ENCODE peak calls at places on chromosomes 4 and X, in five cellular contexts. I is adrenal gland, K is breast epithelium, V is HCT116, P is GM12892. G is an unnamed sample.

GRCh38 chr4:48490012-48490679 is at the start of gene ZAR1:
- DNase-seq in I (no peak), K (no peak), V (no peak), P (peak), G (peak)

GRCh38 chrX:97200454-97200853 is 316.7 kb downstream of the RPA4 start:
- DNase-seq in I (no peak), K (no peak), V (no peak), P (no peak), G (peak)

GRCh38 chrX:86946569-86946968 is 571.0 kb upstream of the KLHL4 start:
- DNase-seq in I (no peak), K (no peak), V (no peak), P (no peak), G (peak)

GRCh38 chr4:69951602-69952001 is 13.9 kb downstream of the CSN2 start:
- DNase-seq in I (no peak), K (no peak), V (no peak), P (no peak), G (no peak)

GRCh38 chr4:2298548-2298991 is 36.7 kb upstream of the MXD4 start:
- DNase-seq in I (no peak), K (no peak), V (no peak), P (peak), G (no peak)

GRCh38 chrX:12894074-12894691 is 12.2 kb upstream of the TLR8 start:
- DNase-seq in I (no peak), K (no peak), V (peak), P (no peak), G (peak)

GRCh38 chr4:153159728-153160221 is 44.5 kb upstream of the TRIM2 start:
- DNase-seq in I (no peak), K (no peak), V (no peak), P (no peak), G (no peak)

GRCh38 chrX:5113128-5113527 is 1115.5 kb downstream of the NLGN4X start:
- DNase-seq in I (no peak), K (no peak), V (no peak), P (no peak), G (peak)

GRCh38 chrX:102863735-102864134 is 73.3 kb upstream of the RAB40AL start:
- DNase-seq in I (peak), K (peak), V (peak), P (peak), G (peak)

GRCh38 chrX:110194977-110195376 is 122.9 kb downstream of the AMMECR1 start:
- DNase-seq in I (no peak), K (no peak), V (no peak), P (no peak), G (no peak)

GRCh38 chr4:19993222-19993621 is 258.5 kb upstream of the SLIT2 start:
- DNase-seq in I (no peak), K (no peak), V (no peak), P (no peak), G (no peak)

GRCh38 chr4:112214397-112215264 is 17.0 kb upstream of the AP1AR start:
- DNase-seq in I (no peak), K (no peak), V (peak), P (no peak), G (peak)

GRCh38 chr4:117421706-117422105 is 336.3 kb upstream of the TRAM1L1 start:
- DNase-seq in I (no peak), K (no peak), V (no peak), P (no peak), G (no peak)

GRCh38 chrX:51002160-51002632 is 91.7 kb downstream of the BMP15 start:
- DNase-seq in I (peak), K (no peak), V (no peak), P (no peak), G (no peak)

GRCh38 chr4:10442976-10443375 is 14.2 kb downstream of the ZNF518B start:
- DNase-seq in I (no peak), K (no peak), V (no peak), P (no peak), G (no peak)

GRCh38 chr4:156638925-156639605 is 332.5 kb downstream of the PDGFC start:
- DNase-seq in I (no peak), K (no peak), V (no peak), P (no peak), G (no peak)

GRCh38 chr4:173367946-173368345 is 2.8 kb upstream of the SAP30 start:
- DNase-seq in I (no peak), K (no peak), V (no peak), P (no peak), G (peak)

GRCh38 chr4:173367285-173367684 is 3.5 kb upstream of the SAP30 start:
- DNase-seq in I (no peak), K (no peak), V (no peak), P (no peak), G (no peak)

GRCh38 chr4:173371292-173372192 is 788 bp downstream of the SAP30 start:
- DNase-seq in I (peak), K (peak), V (no peak), P (peak), G (peak)

GRCh38 chr4:173370477-173371291 is at the start of gene SAP30:
- DNase-seq in I (peak), K (peak), V (peak), P (peak), G (peak)

GRCh38 chr4:173370130-173370476 is 651 bp upstream of the SAP30 start:
- DNase-seq in I (peak), K (peak), V (no peak), P (no peak), G (peak)
- TF ChIP-seq POLR2A in I (no peak), K (no peak), V (no peak), P (no peak), G (no peak)

GRCh38 chr4:73998040-73999011 is at the start of gene CXCL5:
- DNase-seq in I (no peak), K (no peak), V (no peak), P (no peak), G (no peak)
- TF ChIP-seq POLR2A in I (no peak), K (no peak), V (no peak), P (no peak), G (no peak)

GRCh38 chrX:129932137-129932791 is 26.3 kb downstream of the UTP14A start:
- DNase-seq in I (peak), K (peak), V (peak), P (peak), G (peak)
- TF ChIP-seq POLR2A in I (no peak), K (no peak), V (no peak), P (no peak), G (no peak)

GRCh38 chrX:153469811-153470410 is 465 bp downstream of the HAUS7 start:
- DNase-seq in I (no peak), K (no peak), V (no peak), P (no peak), G (peak)

GRCh38 chrX:153473126-153473525 is 2.8 kb upstream of the HAUS7 start:
- DNase-seq in I (no peak), K (no peak), V (no peak), P (no peak), G (no peak)

GRCh38 chrX:153468008-153468580 is 2.3 kb downstream of the HAUS7 start:
- DNase-seq in I (no peak), K (no peak), V (no peak), P (no peak), G (no peak)

GRCh38 chrX:153471663-153472280 is 1.4 kb upstream of the HAUS7 start:
- DNase-seq in I (no peak), K (no peak), V (no peak), P (no peak), G (no peak)

GRCh38 chrX:153470411-153471363 is at the start of gene HAUS7:
- DNase-seq in I (peak), K (peak), V (peak), P (peak), G (peak)
- TF ChIP-seq POLR2A in I (no peak), K (no peak), V (no peak), P (no peak), G (peak)

GRCh38 chr4:25312496-25313193 is at the start of gene ZCCHC4:
- DNase-seq in I (peak), K (peak), V (peak), P (peak), G (peak)
- TF ChIP-seq POLR2A in I (no peak), K (no peak), V (peak), P (peak), G (peak)

DNA sequence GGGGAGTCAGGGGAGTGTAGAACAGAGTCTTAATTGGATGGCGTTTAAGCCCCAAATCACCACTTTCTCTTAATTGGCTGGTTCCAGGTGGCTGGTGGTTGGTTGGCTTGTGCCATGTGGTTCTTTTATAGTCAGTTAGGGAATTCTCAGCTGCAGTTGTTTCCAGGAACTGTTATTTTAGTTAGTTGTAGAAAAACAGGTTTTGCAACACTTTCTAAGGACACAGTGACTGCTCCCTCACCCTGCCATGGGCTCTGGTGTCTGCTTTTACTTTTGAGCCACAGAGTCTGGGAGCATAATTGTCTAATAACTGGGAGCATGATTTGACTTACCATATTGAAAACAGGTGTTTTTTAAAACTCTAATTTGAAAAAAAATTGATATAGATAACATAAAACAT is 75.8 kb upstream of the PCDH18 start:
- DNase-seq in I (no peak), K (peak), V (no peak), P (no peak), G (no peak)
- TF ChIP-seq POLR2A in I (no peak), K (no peak), V (no peak), P (no peak), G (no peak)

GRCh38 chr4:51845736-51846135 is 2.8 kb downstream of the DCUN1D4 start:
- DNase-seq in I (no peak), K (no peak), V (no peak), P (no peak), G (no peak)

GRCh38 chr4:51843309-51844156 is 580 bp downstream of the DCUN1D4 start:
- DNase-seq in I (peak), K (peak), V (no peak), P (peak), G (peak)

GRCh38 chr4:51845055-51845426 is 2.1 kb downstream of the DCUN1D4 start:
- DNase-seq in I (no peak), K (no peak), V (no peak), P (no peak), G (no peak)

GRCh38 chr4:51842554-51843308 is at the start of gene DCUN1D4:
- DNase-seq in I (peak), K (peak), V (peak), P (peak), G (peak)

GRCh38 chr4:51844157-51845054 is 1.5 kb downstream of the DCUN1D4 start:
- DNase-seq in I (peak), K (peak), V (peak), P (peak), G (peak)
- TF ChIP-seq POLR2A in I (peak), K (peak), V (peak), P (peak), G (peak)

GRCh38 chr4:145481164-145481941 is at the start of gene SMAD1:
- DNase-seq in I (peak), K (peak), V (peak), P (peak), G (peak)
- TF ChIP-seq POLR2A in I (peak), K (no peak), V (no peak), P (no peak), G (no peak)

DNA sequence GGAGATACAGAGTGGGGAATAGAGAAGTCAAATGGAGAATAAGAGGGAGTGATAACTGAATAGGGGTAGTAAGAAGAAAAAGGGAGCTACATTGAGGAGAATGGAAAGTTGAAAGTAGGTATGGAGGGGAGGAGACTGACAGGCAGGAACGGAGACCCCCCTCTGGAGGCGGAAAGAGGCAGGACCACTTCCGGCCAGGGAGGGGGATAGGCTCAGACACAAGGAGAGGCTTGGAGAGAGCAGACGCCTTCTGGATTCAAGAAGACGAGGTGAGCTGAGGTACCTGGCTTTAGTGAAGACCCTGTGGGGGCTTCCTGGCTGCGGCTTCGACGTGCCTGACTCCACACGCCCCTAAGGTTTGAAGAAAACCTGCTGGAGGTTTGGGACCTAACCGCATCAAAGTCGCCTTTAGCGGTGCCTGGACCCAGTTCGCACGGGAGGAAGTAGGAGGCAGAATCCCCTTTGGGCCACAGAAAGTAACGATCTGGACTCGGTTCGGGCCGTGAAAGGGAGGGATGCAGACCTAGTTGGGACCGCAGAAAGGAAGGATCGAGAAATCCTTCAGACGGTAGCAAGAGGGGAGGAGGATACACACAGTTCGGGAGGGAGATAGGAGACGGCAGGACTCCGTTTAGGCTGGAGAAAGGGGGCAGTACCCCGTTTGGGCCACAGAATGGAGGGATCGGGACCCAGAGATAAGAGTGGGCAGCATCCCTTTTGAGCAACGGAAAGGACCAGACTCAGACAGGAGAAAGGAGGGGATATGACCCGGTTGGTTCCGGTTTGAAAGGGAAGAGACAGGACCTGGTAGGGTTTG is at the start of gene TRO:
- DNase-seq in I (no peak), K (no peak), V (no peak), P (no peak), G (peak)
- TF ChIP-seq POLR2A in I (no peak), K (no peak), V (no peak), P (no peak), G (no peak)